ENCODE peak calls at places on chromosomes 12 and 14, in four cellular contexts. M is GM12878, H is K562, R is HepG2. I is an unnamed sample.
A peak's percentile ranks its signal among the peaks of the same experiment; 100 is the strongest.

GRCh38 chr12:9331218-9331626 is 123.0 kb upstream of the PZP start:
- DNase-seq in H (peak; percentile 72), M (peak; percentile 23), R (peak; percentile 44), I (peak; percentile 72)

GRCh38 chr12:41681898-41682297 is 462.8 kb downstream of the GXYLT1 start:
- DNase-seq in H (no peak), M (no peak), R (no peak), I (no peak)

GRCh38 chr14:61409782-61410181 is 88.4 kb downstream of the PRKCH start:
- DNase-seq in M (no peak), H (no peak), R (no peak), I (no peak)

GRCh38 chr12:4852911-4853310 is 56.8 kb upstream of the KCNA1 start:
- DNase-seq in H (no peak), M (no peak), R (no peak), I (no peak)

GRCh38 chr12:76621582-76622024 is 62.0 kb upstream of the OSBPL8 start:
- DNase-seq in R (peak; percentile 93), H (peak; percentile 72), M (peak; percentile 21), I (peak; percentile 63)

GRCh38 chr12:101564912-101565311 is 29.9 kb upstream of the MYBPC1 start:
- DNase-seq in R (no peak), M (no peak), H (peak; percentile 21), I (peak; percentile 1)

GRCh38 chr14:104249706-104250105 is 111.3 kb downstream of the KIF26A start:
- DNase-seq in H (no peak), R (no peak), M (no peak), I (no peak)

GRCh38 chr12:129401572-129401971 is 502.3 kb downstream of the TMEM132D start:
- DNase-seq in H (no peak), M (no peak), R (no peak), I (no peak)

GRCh38 chr12:54054442-54055332 is 1.1 kb downstream of the HOXC4 start:
- DNase-seq in H (no peak), M (no peak), R (no peak), I (peak; percentile 60)

GRCh38 chr14:23361763-23362162 is 3.2 kb downstream of the EFS start:
- DNase-seq in R (no peak), M (no peak), H (no peak), I (no peak)

GRCh38 chr14:58068306-58068705 is 83.7 kb downstream of the ARMH4 start:
- DNase-seq in M (no peak), H (no peak), R (no peak), I (no peak)

GRCh38 chr14:35730871-35731270 is 78.2 kb downstream of the RALGAPA1 start:
- DNase-seq in H (no peak), R (no peak), M (no peak), I (no peak)

GRCh38 chr14:60183724-60184596 is 18.8 kb upstream of the DHRS7 start:
- DNase-seq in M (no peak), H (peak; percentile 11), R (peak; percentile 55), I (no peak)

GRCh38 chr14:61150851-61151250 is 130.3 kb downstream of the TMEM30B start:
- DNase-seq in M (no peak), R (no peak), H (no peak), I (no peak)

GRCh38 chr12:46357438-46358324 is 14.9 kb downstream of the SLC38A2 start:
- DNase-seq in M (no peak), H (no peak), R (peak; percentile 75), I (no peak)

GRCh38 chr14:21525571-21525970 is 575 bp downstream of the SALL2 start:
- DNase-seq in R (no peak), M (no peak), H (peak; percentile 69), I (peak; percentile 61)
- H2AFZ ChIP-seq in R (no peak overlapping the region), M (no peak overlapping the region), H (peak overlapping the region; percentile 62), I (peak overlapping the region; percentile 91)

GRCh38 chr14:94005324-94005723 is 8.2 kb downstream of the CCDC197 start:
- DNase-seq in R (no peak), H (peak; percentile 31), M (no peak), I (peak; percentile 56)
- TF ChIP-seq MXI1 in R (no peak), H (no peak), M (no peak), I (no peak)

GRCh38 chr12:113954547-113954946 is 11.6 kb downstream of the RBM19 start:
- DNase-seq in M (no peak), H (no peak), R (no peak), I (no peak)

GRCh38 chr12:113959096-113959495 is 7.0 kb downstream of the RBM19 start:
- DNase-seq in M (no peak), H (no peak), R (no peak), I (no peak)

GRCh38 chr12:113957627-113958026 is 8.5 kb downstream of the RBM19 start:
- DNase-seq in M (no peak), H (no peak), R (no peak), I (no peak)

GRCh38 chr12:113958108-113958507 is 8.0 kb downstream of the RBM19 start:
- DNase-seq in R (no peak), M (no peak), H (no peak), I (no peak)

DNA sequence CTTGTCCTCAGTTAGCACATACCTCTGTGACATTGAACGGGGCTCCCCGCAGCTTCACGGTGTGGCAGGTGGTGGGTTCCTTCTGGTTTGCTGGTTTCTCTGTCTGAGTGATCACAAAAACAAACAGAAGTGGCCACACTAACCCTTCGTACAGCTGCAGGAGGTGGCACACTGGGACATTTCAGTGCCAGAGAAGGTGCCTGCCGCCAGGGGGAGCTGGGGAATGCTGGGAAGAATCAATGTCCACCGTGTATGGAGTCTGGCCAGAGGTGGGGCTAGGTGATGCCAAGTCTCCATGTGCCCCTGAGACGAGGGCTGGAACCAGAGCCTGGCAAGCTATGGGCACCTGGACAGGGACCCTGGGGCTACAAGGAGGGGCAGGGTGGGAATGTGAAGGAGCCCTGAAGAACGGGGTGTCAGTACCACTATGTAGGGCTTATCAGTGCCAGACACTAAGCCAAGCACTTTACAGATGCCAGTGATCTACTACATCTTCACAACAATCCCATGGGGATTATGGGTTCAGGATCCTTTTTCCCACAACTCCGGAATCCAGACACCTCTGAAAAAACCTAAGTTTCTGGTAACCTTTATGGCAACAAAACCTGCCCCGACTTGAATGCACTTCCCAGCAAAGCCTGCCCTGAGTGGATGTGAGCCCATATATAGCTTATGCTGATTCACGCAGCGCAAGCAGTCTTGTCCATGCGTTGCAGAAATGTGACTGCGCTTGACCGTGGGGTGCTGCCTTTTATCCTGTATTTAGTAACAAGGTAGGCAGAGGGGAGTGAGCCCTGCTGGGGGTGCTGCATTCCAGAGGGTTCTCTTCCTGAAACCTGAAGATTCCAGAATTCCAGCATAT is 10.8 kb downstream of the RBM19 start:
- DNase-seq in R (peak; percentile 49), M (no peak), H (peak; percentile 37), I (peak; percentile 49)
- TF ChIP-seq SIN3A in R (no peak), M (no peak), H (no peak), I (no peak)

GRCh38 chr14:68042591-68043210 is 223.1 kb downstream of the RAD51B start:
- DNase-seq in M (no peak), H (no peak), R (no peak), I (no peak)

GRCh38 chr14:68042002-68042401 is 222.4 kb downstream of the RAD51B start:
- DNase-seq in R (no peak), M (no peak), H (no peak), I (no peak)

GRCh38 chr14:68050177-68050576 is 230.6 kb downstream of the RAD51B start:
- DNase-seq in H (no peak), R (no peak), M (no peak), I (no peak)

GRCh38 chr14:68043752-68044151 is 224.2 kb downstream of the RAD51B start:
- DNase-seq in H (no peak), R (no peak), M (no peak), I (no peak)

GRCh38 chr14:68047910-68048309 is 228.3 kb downstream of the RAD51B start:
- DNase-seq in M (no peak), R (no peak), H (no peak), I (no peak)
- H2AFZ ChIP-seq in M (no peak overlapping the region), R (no peak overlapping the region), H (no peak overlapping the region), I (no peak overlapping the region)

I was measured in SK-N-SH.